ENCODE peak calls at places on chromosomes 13 and 19, in six cellular contexts. I is GM12864, N is tibial artery, A is PC-3, Q is A549, L is BJ. E is an unnamed sample.

GRCh38 chr19:54470991-54471782 is 1.9 kb downstream of the CDC42EP5 start:
- DNase-seq in N (no peak), A (no peak), I (no peak), L (no peak), Q (no peak), E (no peak)

GRCh38 chr19:44367024-44367423 is 10.5 kb upstream of the ZNF112 start:
- DNase-seq in A (no peak), Q (no peak), L (no peak), N (no peak), I (no peak), E (no peak)

GRCh38 chr19:3375221-3376088 is 9.1 kb downstream of the NFIC start:
- DNase-seq in N (peak), I (no peak), Q (no peak), L (no peak), A (no peak), E (no peak)

GRCh38 chr19:5126498-5127223 is 157.7 kb downstream of the KDM4B start:
- DNase-seq in L (no peak), I (no peak), N (no peak), A (no peak), Q (no peak), E (no peak)

GRCh38 chr19:9597027-9597426 is 12.7 kb upstream of the ZNF121 start:
- DNase-seq in N (no peak), I (no peak), Q (no peak), L (peak), A (peak), E (no peak)

GRCh38 chr13:39811051-39811450 is 155.6 kb downstream of the COG6 start:
- DNase-seq in I (no peak), A (no peak), Q (no peak), L (no peak), N (no peak), E (no peak)

GRCh38 chr19:31503211-31503610 is 154.0 kb upstream of the TSHZ3 start:
- DNase-seq in N (no peak), I (no peak), A (no peak), L (no peak), Q (no peak), E (no peak)

GRCh38 chr13:56457535-56458200 is 683.0 kb upstream of the PRR20A start:
- DNase-seq in Q (no peak), L (no peak), A (no peak), N (no peak), I (no peak), E (no peak)

GRCh38 chr19:11581740-11582139 is 4.3 kb upstream of the ACP5 start:
- DNase-seq in I (peak), N (no peak), Q (no peak), L (no peak), A (no peak), E (no peak)

GRCh38 chr19:39814595-39814994 is 19.4 kb downstream of the DYRK1B start:
- DNase-seq in A (no peak), Q (no peak), L (no peak), I (no peak), N (no peak), E (no peak)

GRCh38 chr19:50739132-50739746 is 16.1 kb downstream of the CLEC11A start:
- DNase-seq in Q (no peak), I (no peak), N (no peak), A (no peak), L (no peak), E (no peak)

GRCh38 chr19:33465834-33466233 is 55.8 kb downstream of the PEPD start:
- DNase-seq in N (no peak), L (no peak), I (no peak), A (no peak), Q (no peak), E (no peak)

GRCh38 chr13:95530178-95530577 is 22.3 kb upstream of the CLDN10 start:
- DNase-seq in I (no peak), N (peak), Q (no peak), A (peak), L (no peak), E (no peak)

GRCh38 chr19:55598034-55598433 is 1.3 kb downstream of the FIZ1 start:
- DNase-seq in A (no peak), L (no peak), I (no peak), N (no peak), Q (no peak), E (no peak)

GRCh38 chr13:26200811-26201210 is 21.3 kb downstream of the RNF6 start:
- DNase-seq in L (no peak), Q (no peak), N (no peak), A (no peak), I (no peak), E (no peak)

GRCh38 chr13:83880275-83881027 is 1.8 kb downstream of the SLITRK1 start:
- DNase-seq in Q (no peak), N (no peak), A (no peak), I (no peak), L (no peak), E (no peak)

GRCh38 chr19:47110521-47111080 is 3.0 kb downstream of the ZC3H4 start:
- DNase-seq in L (no peak), N (no peak), A (peak), I (no peak), Q (no peak), E (no peak)

GRCh38 chr13:98976941-98977340 is 923 bp downstream of the DOCK9 start:
- DNase-seq in N (no peak), I (no peak), L (no peak), Q (no peak), A (no peak), E (no peak)

GRCh38 chr19:15195381-15195964 is 5.3 kb downstream of the NOTCH3 start:
- DNase-seq in Q (peak), L (peak), N (peak), A (peak), I (no peak), E (no peak)

GRCh38 chr19:3024870-3025515 is 4.1 kb downstream of the TLE2 start:
- DNase-seq in L (no peak), I (no peak), Q (no peak), A (no peak), N (no peak), E (no peak)

GRCh38 chr19:16911046-16911445 is 22.2 kb downstream of the F2RL3 start:
- DNase-seq in Q (no peak), N (no peak), A (no peak), L (no peak), I (no peak), E (no peak)

GRCh38 chr19:36421749-36422481 is 3.5 kb upstream of the ZFP82 start:
- DNase-seq in Q (no peak), N (no peak), A (no peak), L (no peak), I (no peak), E (no peak)

GRCh38 chr13:75368167-75368566 is 113.8 kb downstream of the TBC1D4 start:
- DNase-seq in N (peak), I (no peak), A (peak), Q (no peak), L (peak), E (no peak)

GRCh38 chr19:54478677-54479266 is 5.7 kb upstream of the CDC42EP5 start:
- DNase-seq in N (no peak), L (no peak), A (peak), Q (no peak), I (no peak), E (no peak)

DNA sequence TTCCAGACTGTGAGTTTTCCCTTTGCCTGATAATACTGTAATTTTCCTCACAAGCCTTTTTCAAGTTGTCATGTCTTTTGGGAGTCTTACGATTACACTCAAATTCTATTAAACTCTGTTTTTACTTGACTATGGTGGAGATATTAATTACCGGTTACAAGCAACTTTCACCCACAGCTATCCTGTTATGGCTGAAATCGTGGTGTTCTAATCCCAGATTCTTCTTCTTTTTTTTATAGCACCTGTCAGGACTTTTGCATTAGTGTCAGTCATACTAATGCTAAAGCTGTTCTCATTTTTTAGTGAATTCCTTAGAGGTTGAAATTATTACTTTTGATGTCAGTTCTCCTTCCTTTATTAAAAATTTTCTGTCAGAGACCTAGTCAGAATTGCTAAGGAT is 187.8 kb upstream of the CSNK1A1L start:
- DNase-seq in L (no peak), Q (no peak), A (no peak), I (no peak), N (no peak), E (no peak)
- TF ChIP-seq CTCF in L (no peak), Q (no peak), A (no peak), I (no peak), N (no peak), E (no peak)

DNA sequence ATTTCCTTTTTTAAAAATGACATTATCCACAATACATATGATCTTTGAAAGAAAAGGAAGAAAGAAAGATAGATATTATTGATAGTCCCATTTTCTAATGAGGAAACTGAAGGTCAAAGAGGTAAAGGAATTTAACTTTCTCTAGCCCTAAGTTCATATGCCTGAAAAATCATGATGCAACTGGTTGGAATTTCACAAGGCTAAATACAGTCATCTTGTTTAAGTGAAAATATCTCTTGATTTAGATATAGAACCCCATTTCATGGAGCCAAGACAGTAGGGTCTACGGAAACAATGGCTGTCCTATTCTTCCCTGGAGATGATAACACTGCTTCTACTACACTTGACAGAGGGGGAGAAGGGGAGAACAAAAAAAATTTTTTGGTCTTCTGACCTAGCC is 366.2 kb downstream of the DNAJC15 start:
- DNase-seq in N (no peak), L (no peak), Q (no peak), A (no peak), I (no peak), E (no peak)
- H3K4me3 ChIP-seq in N (no peak), L (no peak), Q (no peak), A (no peak), I (no peak), E (no peak)

DNA sequence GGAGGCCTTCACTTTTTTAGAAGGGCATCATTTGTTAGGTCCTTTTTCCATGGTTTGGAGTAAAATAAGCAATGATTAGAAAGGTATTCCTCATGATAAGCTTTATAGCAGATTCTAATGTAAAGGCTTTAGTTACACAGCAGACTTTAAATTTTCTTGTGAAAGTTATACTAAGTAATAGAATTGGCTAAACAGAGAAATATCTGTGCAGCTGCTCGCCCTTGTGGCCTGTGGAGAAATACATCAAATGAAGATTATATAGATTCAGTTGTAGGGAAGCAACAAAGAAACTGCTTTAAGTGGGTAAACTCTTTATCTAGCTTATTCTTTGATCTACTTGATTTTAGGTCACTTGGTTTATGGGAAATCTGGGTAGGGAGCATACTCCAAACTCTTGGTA is 1269.7 kb upstream of the SPRY2 start:
- DNase-seq in L (no peak), Q (no peak), A (no peak), I (no peak), N (no peak), E (no peak)
- TF ChIP-seq CTCF in L (no peak), Q (no peak), A (no peak), I (no peak), N (no peak), E (no peak)

GRCh38 chr13:97257800-97258799 is 36.0 kb downstream of the MBNL2 start:
- DNase-seq in L (peak), I (no peak), Q (peak), A (peak), N (peak), E (no peak)

GRCh38 chr13:97256343-97256783 is 34.2 kb downstream of the MBNL2 start:
- DNase-seq in A (peak), I (no peak), Q (peak), N (no peak), L (peak), E (no peak)

GRCh38 chr13:97258801-97259200 is 36.7 kb downstream of the MBNL2 start:
- DNase-seq in A (no peak), N (no peak), I (no peak), Q (no peak), L (no peak), E (no peak)

GRCh38 chr13:97255515-97255999 is 33.4 kb downstream of the MBNL2 start:
- DNase-seq in L (no peak), N (no peak), I (no peak), A (no peak), Q (no peak), E (no peak)

GRCh38 chr13:97257228-97257755 is 35.2 kb downstream of the MBNL2 start:
- DNase-seq in L (no peak), A (peak), Q (no peak), N (no peak), I (no peak), E (no peak)
- H3K4me3 ChIP-seq in L (no peak), A (peak), Q (peak), N (no peak), I (no peak), E (no peak)

GRCh38 chr13:110960219-110960618 is 45.4 kb upstream of the ANKRD10 start:
- DNase-seq in Q (no peak), N (no peak), A (no peak), I (no peak), L (no peak), E (no peak)

GRCh38 chr13:110957931-110958330 is 43.1 kb upstream of the ANKRD10 start:
- DNase-seq in I (no peak), Q (no peak), L (no peak), A (no peak), N (no peak), E (no peak)

GRCh38 chr13:110953416-110953815 is 38.5 kb upstream of the ANKRD10 start:
- DNase-seq in Q (no peak), N (no peak), A (no peak), L (no peak), I (no peak), E (no peak)

GRCh38 chr13:110953833-110954532 is 39.1 kb upstream of the ANKRD10 start:
- DNase-seq in N (no peak), I (no peak), L (no peak), A (no peak), Q (no peak), E (no peak)

GRCh38 chr13:110957181-110957884 is 42.5 kb upstream of the ANKRD10 start:
- DNase-seq in Q (no peak), L (no peak), I (no peak), N (no peak), A (peak), E (no peak)
- TF ChIP-seq CTCF in Q (no peak), L (peak), I (peak), N (no peak), A (peak), E (no peak)

DNA sequence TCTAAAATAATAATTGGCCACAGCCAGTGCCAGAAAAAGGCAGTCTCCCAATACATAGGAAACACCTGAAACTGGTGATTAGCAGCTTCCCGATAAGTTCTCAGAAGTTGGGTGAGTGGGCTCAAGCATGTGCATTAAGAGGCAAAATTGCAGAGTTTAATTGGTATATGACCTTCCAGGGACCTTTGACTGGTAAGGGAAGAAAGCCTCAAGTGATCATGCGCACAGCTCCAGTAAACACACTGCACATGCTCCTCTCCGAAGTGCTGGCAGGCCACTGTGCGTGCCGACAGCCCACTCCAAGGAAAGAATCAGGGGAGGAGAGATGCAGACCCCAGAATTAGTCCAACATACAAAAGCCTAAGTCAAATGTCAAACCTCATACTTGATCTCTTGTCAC is 18.9 kb upstream of the CEACAM8 start:
- DNase-seq in N (no peak), I (no peak), A (no peak), L (no peak), Q (no peak), E (no peak)
- H3K4me3 ChIP-seq in N (no peak), I (no peak), A (no peak), L (no peak), Q (no peak), E (no peak)

GRCh38 chr19:8340341-8341096 is 2.5 kb downstream of the KANK3 start:
- DNase-seq in A (no peak), Q (no peak), L (no peak), N (no peak), I (no peak), E (no peak)
- TF ChIP-seq CTCF in A (no peak), Q (no peak), L (no peak), N (no peak), I (peak), E (no peak)

GRCh38 chr13:32032780-32033179 is 1.2 kb downstream of the FRY start:
- DNase-seq in A (no peak), Q (no peak), N (no peak), L (no peak), I (no peak), E (no peak)
- H3K4me3 ChIP-seq in A (no peak), Q (no peak), N (peak), L (peak), I (no peak), E (no peak)

GRCh38 chr19:56661248-56661647 is 10.3 kb downstream of the ZNF835 start:
- DNase-seq in L (no peak), N (no peak), I (no peak), Q (no peak), A (no peak), E (no peak)

GRCh38 chr19:56663931-56664500 is 7.5 kb downstream of the ZNF835 start:
- DNase-seq in A (no peak), L (no peak), Q (no peak), I (no peak), N (no peak), E (no peak)

GRCh38 chr19:56664511-56664910 is 7.0 kb downstream of the ZNF835 start:
- DNase-seq in I (no peak), A (no peak), L (no peak), Q (no peak), N (no peak), E (no peak)

GRCh38 chr19:56660381-56661105 is 11.0 kb downstream of the ZNF835 start:
- DNase-seq in I (no peak), A (no peak), N (no peak), Q (no peak), L (no peak), E (no peak)
- TF ChIP-seq CTCF in I (no peak), A (no peak), N (no peak), Q (no peak), L (no peak), E (no peak)

E was measured in esophagus squamous epithelium.